ENCODE peak calls at places on chromosomes 4 and X, in seven cellular contexts. One of them, this sample, is unnamed.

GRCh38 chrX:24117288-24117687 is 32.2 kb upstream of the ZFX start:
- DNase-seq in ovary: no peak
- DNase-seq in cardiac muscle cell: peak
- DNase-seq in neural progenitor cell: no peak
- DNase-seq in thoracic aorta: no peak
- DNase-seq in fibroblast of lung: peak
- DNase-seq in HCT116: no peak
- DNase-seq in this sample: peak

GRCh38 chrX:68842781-68843581 is 14.2 kb downstream of the EFNB1 start:
- DNase-seq in ovary: no peak
- DNase-seq in cardiac muscle cell: peak
- DNase-seq in neural progenitor cell: no peak
- DNase-seq in thoracic aorta: no peak
- DNase-seq in fibroblast of lung: peak
- DNase-seq in HCT116: no peak
- DNase-seq in this sample: no peak

GRCh38 chr4:16259531-16260246 is 33.4 kb upstream of the TAPT1 start:
- DNase-seq in ovary: no peak
- DNase-seq in cardiac muscle cell: peak
- DNase-seq in neural progenitor cell: no peak
- DNase-seq in thoracic aorta: no peak
- DNase-seq in fibroblast of lung: peak
- DNase-seq in HCT116: no peak
- DNase-seq in this sample: no peak

GRCh38 chr4:51930557-51930956 is 87.6 kb downstream of the DCUN1D4 start:
- DNase-seq in ovary: no peak
- DNase-seq in cardiac muscle cell: peak
- DNase-seq in neural progenitor cell: no peak
- DNase-seq in thoracic aorta: no peak
- DNase-seq in fibroblast of lung: peak
- DNase-seq in HCT116: no peak
- DNase-seq in this sample: no peak

GRCh38 chrX:35499071-35499862 is 298.9 kb upstream of the MAGEB16 start:
- DNase-seq in ovary: no peak
- DNase-seq in cardiac muscle cell: no peak
- DNase-seq in neural progenitor cell: no peak
- DNase-seq in thoracic aorta: no peak
- DNase-seq in fibroblast of lung: no peak
- DNase-seq in HCT116: no peak
- DNase-seq in this sample: no peak

GRCh38 chr4:124184767-124185166 is 527.8 kb downstream of the ANKRD50 start:
- DNase-seq in ovary: no peak
- DNase-seq in cardiac muscle cell: no peak
- DNase-seq in neural progenitor cell: no peak
- DNase-seq in thoracic aorta: no peak
- DNase-seq in fibroblast of lung: no peak
- DNase-seq in HCT116: no peak
- DNase-seq in this sample: no peak

GRCh38 chrX:81336455-81337144 is 134.7 kb downstream of the SH3BGRL start:
- DNase-seq in ovary: no peak
- DNase-seq in cardiac muscle cell: no peak
- DNase-seq in neural progenitor cell: no peak
- DNase-seq in thoracic aorta: no peak
- DNase-seq in fibroblast of lung: peak
- DNase-seq in HCT116: no peak
- DNase-seq in this sample: no peak

GRCh38 chr4:85153221-85153620 is 186.7 kb upstream of the WDFY3 start:
- DNase-seq in ovary: no peak
- DNase-seq in cardiac muscle cell: peak
- DNase-seq in neural progenitor cell: no peak
- DNase-seq in thoracic aorta: no peak
- DNase-seq in fibroblast of lung: no peak
- DNase-seq in HCT116: no peak
- DNase-seq in this sample: no peak

GRCh38 chr4:2261110-2261852 is 628 bp downstream of the MXD4 start:
- DNase-seq in ovary: peak
- DNase-seq in cardiac muscle cell: peak
- DNase-seq in neural progenitor cell: peak
- DNase-seq in thoracic aorta: no peak
- DNase-seq in fibroblast of lung: peak
- DNase-seq in HCT116: no peak
- DNase-seq in this sample: peak

GRCh38 chrX:57266275-57266674 is 20.2 kb upstream of the FAAH2 start:
- DNase-seq in ovary: no peak
- DNase-seq in cardiac muscle cell: no peak
- DNase-seq in neural progenitor cell: no peak
- DNase-seq in thoracic aorta: no peak
- DNase-seq in fibroblast of lung: no peak
- DNase-seq in HCT116: no peak
- DNase-seq in this sample: no peak
- H3K27ac ChIP-seq in ovary: no peak
- H3K27ac ChIP-seq in cardiac muscle cell: no peak
- H3K27ac ChIP-seq in neural progenitor cell: no peak
- H3K27ac ChIP-seq in thoracic aorta: no peak
- H3K27ac ChIP-seq in fibroblast of lung: no peak
- H3K27ac ChIP-seq in HCT116: no peak
- H3K27ac ChIP-seq in this sample: no peak

GRCh38 chr4:6674500-6675149 is 19.1 kb upstream of the S100P start:
- DNase-seq in ovary: no peak
- DNase-seq in cardiac muscle cell: peak
- DNase-seq in neural progenitor cell: peak
- DNase-seq in thoracic aorta: no peak
- DNase-seq in fibroblast of lung: peak
- DNase-seq in HCT116: peak
- DNase-seq in this sample: peak
- TF ChIP-seq CTCF in ovary: no peak
- TF ChIP-seq CTCF in cardiac muscle cell: peak
- TF ChIP-seq CTCF in neural progenitor cell: peak
- TF ChIP-seq CTCF in thoracic aorta: peak
- TF ChIP-seq CTCF in fibroblast of lung: peak
- TF ChIP-seq CTCF in HCT116: peak
- TF ChIP-seq CTCF in this sample: peak

DNA sequence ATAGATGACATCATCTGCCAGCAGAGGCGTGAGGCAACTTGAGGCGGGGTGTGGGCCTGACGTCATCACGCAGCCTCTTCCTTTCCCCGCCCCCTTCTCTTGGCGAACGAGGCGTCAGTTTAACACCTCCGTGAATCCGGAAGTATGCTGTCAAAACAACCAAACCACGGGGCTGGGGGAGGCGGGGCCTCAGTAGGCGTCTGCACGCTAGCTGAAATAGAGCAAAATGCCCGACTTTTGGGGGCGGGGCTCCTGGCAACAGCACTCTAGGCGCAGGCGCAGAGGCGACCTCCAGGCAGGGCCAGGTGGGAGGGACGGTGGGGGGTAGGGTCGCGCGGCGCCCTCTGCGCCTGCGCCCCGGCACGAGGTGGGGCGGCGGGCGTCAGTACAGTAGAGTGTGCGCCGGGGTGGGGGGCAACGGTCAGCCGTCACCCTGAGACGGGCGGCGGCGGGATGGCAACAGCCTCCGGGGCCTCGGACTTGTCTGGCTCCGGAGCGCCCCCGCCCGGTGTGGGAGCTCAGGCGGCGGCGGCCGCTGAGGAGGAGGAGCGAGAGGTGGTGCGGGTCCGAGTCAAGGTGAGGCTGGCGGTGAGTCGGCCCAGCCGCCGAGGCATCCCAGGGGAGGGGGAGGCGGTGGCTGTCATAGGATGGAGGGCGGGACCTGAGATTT is at the start of gene TBC1D25:
- DNase-seq in ovary: peak
- DNase-seq in cardiac muscle cell: peak
- DNase-seq in neural progenitor cell: peak
- DNase-seq in thoracic aorta: peak
- DNase-seq in fibroblast of lung: peak
- DNase-seq in HCT116: peak
- DNase-seq in this sample: peak
- H3K27ac ChIP-seq in ovary: peak
- H3K27ac ChIP-seq in cardiac muscle cell: peak
- H3K27ac ChIP-seq in neural progenitor cell: no peak
- H3K27ac ChIP-seq in thoracic aorta: peak
- H3K27ac ChIP-seq in fibroblast of lung: peak
- H3K27ac ChIP-seq in HCT116: peak
- H3K27ac ChIP-seq in this sample: peak

DNA sequence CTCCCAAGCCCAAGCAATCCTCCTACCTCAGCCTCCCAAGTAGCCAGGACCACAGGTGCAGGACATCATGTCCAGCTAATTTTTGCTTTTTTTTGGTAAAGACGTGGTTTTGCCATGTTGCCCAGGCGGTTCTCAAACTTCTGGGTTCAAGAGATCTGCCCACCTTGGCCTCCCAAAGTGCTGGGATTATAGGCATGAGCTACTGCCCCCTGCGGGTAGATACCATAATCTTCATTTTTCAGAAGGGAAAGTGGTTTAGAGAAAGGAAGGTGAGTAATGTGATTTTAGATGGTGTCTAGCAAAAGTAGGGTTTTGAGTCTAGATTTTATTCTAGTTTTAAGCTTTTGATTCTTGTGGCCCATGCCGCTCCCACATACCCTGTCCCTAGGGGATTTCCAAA is 205.3 kb upstream of the CLNK start:
- DNase-seq in ovary: no peak
- DNase-seq in cardiac muscle cell: no peak
- DNase-seq in neural progenitor cell: no peak
- DNase-seq in thoracic aorta: no peak
- DNase-seq in fibroblast of lung: no peak
- DNase-seq in HCT116: no peak
- DNase-seq in this sample: no peak
- TF ChIP-seq CTCF in ovary: no peak
- TF ChIP-seq CTCF in cardiac muscle cell: no peak
- TF ChIP-seq CTCF in neural progenitor cell: peak
- TF ChIP-seq CTCF in thoracic aorta: no peak
- TF ChIP-seq CTCF in fibroblast of lung: no peak
- TF ChIP-seq CTCF in HCT116: peak
- TF ChIP-seq CTCF in this sample: no peak

This sample was measured in RWPE1.